ENCODE peak calls at places on chromosome 17, in five cellular contexts. I, B, C, O and R are unnamed samples.

GRCh38 chr17:15341385-15341849 is at the start of gene TEKT3:
- DNase-seq in I (peak), B (peak), C (peak), O (peak), R (peak)

GRCh38 chr17:73841431-73842060 is 197.3 kb upstream of the SDK2 start:
- DNase-seq in I (no peak), B (no peak), C (no peak), O (peak), R (no peak)

GRCh38 chr17:52024296-52024870 is 134.1 kb downstream of the CA10 start:
- DNase-seq in I (no peak), B (no peak), C (no peak), O (no peak), R (no peak)

GRCh38 chr17:60435244-60436170 is 13.2 kb downstream of the CHCT1 start:
- DNase-seq in I (no peak), B (peak), C (peak), O (peak), R (peak)

GRCh38 chr17:61540870-61541269 is 50.1 kb downstream of the NACA2 start:
- DNase-seq in I (no peak), B (no peak), C (no peak), O (no peak), R (no peak)

GRCh38 chr17:77881545-77881944 is 77.0 kb upstream of the TNRC6C start:
- DNase-seq in I (peak), B (peak), C (peak), O (no peak), R (peak)

GRCh38 chr17:79993390-79994221 is 42.1 kb downstream of the TBC1D16 start:
- DNase-seq in I (peak), B (peak), C (peak), O (peak), R (peak)

GRCh38 chr17:40422990-40423611 is 5.4 kb upstream of the TOP2A start:
- DNase-seq in I (no peak), B (no peak), C (no peak), O (peak), R (no peak)

GRCh38 chr17:1275962-1276736 is 3.3 kb upstream of the TRARG1 start:
- DNase-seq in I (peak), B (peak), C (peak), O (peak), R (no peak)

GRCh38 chr17:50429793-50430192 is 3.8 kb downstream of the ACSF2 start:
- DNase-seq in I (no peak), B (no peak), C (no peak), O (no peak), R (no peak)

GRCh38 chr17:17236295-17237025 is 508 bp downstream of the FLCN start:
- DNase-seq in I (no peak), B (peak), C (peak), O (no peak), R (peak)

GRCh38 chr17:17075037-17075755 is 32.9 kb downstream of the MPRIP start:
- DNase-seq in I (peak), B (peak), C (peak), O (no peak), R (peak)

GRCh38 chr17:21372256-21372954 is 3.8 kb upstream of the KCNJ12 start:
- DNase-seq in I (no peak), B (no peak), C (no peak), O (no peak), R (no peak)

GRCh38 chr17:68228817-68229570 is 18.8 kb upstream of the AMZ2 start:
- DNase-seq in I (no peak), B (no peak), C (no peak), O (no peak), R (no peak)

GRCh38 chr17:83067718-83068261 is 11.6 kb upstream of the METRNL start:
- DNase-seq in I (peak), B (no peak), C (peak), O (no peak), R (peak)

GRCh38 chr17:19897108-19897854 is 29.5 kb upstream of the ULK2 start:
- DNase-seq in I (peak), B (no peak), C (no peak), O (no peak), R (peak)

GRCh38 chr17:66636111-66636510 is 198.8 kb upstream of the CACNG5 start:
- DNase-seq in I (no peak), B (peak), C (peak), O (no peak), R (peak)

GRCh38 chr17:2054740-2055493 is at the start of gene HIC1:
- DNase-seq in I (peak), B (peak), C (peak), O (peak), R (peak)

GRCh38 chr17:38333635-38334295 is 10.0 kb downstream of the GPR179 start:
- DNase-seq in I (no peak), B (no peak), C (peak), O (peak), R (no peak)

GRCh38 chr17:13099079-13099478 is 81.3 kb upstream of the ELAC2 start:
- DNase-seq in I (no peak), B (no peak), C (no peak), O (peak), R (no peak)

GRCh38 chr17:39929657-39930407 is 2.3 kb downstream of the LRRC3C start:
- DNase-seq in I (no peak), B (peak), C (peak), O (no peak), R (peak)

GRCh38 chr17:1673041-1673790 is 11.5 kb downstream of the PRPF8 start:
- DNase-seq in I (no peak), B (no peak), C (no peak), O (no peak), R (no peak)

GRCh38 chr17:3535253-3535995 is 22.2 kb downstream of the TRPV3 start:
- DNase-seq in I (peak), B (peak), C (peak), O (peak), R (no peak)

GRCh38 chr17:45405250-45406086 is 27.2 kb downstream of the ARHGAP27 start:
- DNase-seq in I (peak), B (no peak), C (peak), O (peak), R (no peak)

GRCh38 chr17:31598921-31599571 is 207.6 kb downstream of the RAB11FIP4 start:
- DNase-seq in I (no peak), B (no peak), C (no peak), O (no peak), R (no peak)

GRCh38 chr17:5286846-5287245 is 4.8 kb downstream of the RABEP1 start:
- DNase-seq in I (no peak), B (no peak), C (no peak), O (peak), R (peak)

DNA sequence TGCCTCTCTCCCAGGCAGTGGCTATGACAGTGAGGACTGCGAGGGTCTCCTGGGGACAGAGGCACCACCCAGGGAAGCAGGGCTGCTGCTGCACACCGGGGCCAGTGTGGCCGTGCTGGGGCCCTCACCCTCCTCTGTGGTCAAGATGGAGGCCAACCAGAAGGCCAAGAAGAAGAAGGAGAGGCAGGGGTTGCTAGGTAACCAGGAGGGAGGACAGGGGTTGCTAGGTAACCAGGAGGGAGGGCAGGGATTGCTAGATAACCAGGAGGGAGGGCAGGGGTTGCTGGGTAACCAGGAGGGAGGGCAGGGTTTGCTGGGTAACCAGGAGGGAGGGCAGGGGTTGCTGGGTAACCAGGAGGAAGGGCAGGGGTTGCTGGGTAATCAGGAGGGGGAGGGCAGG is 55.2 kb downstream of the ACTG1 start:
- DNase-seq in I (no peak), B (no peak), C (no peak), O (no peak), R (no peak)
- TF ChIP-seq CTCF in I (no peak), B (no peak), C (no peak), O (no peak), R (no peak)

DNA sequence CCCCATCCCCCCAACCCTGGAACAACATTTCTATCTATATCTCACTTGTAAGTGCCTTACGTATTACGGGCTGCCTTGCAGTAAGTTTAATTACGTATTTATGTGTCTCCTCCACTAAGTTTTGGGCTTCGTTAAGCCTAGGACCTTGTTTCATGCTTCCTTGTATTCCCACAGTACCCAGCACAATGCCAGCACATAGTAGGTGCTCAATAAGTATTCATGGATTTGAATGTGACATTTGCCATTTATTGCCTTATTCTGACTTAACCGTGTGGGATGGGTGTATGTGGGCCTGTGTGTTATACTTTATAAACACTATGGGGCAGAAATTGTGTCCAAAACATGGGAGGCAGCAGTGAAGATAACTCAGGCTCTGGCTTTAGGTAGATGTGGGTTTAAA is 6.0 kb downstream of the COA3 start:
- DNase-seq in I (no peak), B (no peak), C (no peak), O (no peak), R (no peak)
- TF ChIP-seq CTCF in I (no peak), B (no peak), C (no peak), O (no peak), R (no peak)

GRCh38 chr17:76805319-76805718 is 62.9 kb upstream of the MGAT5B start:
- DNase-seq in I (no peak), B (peak), C (peak), O (no peak), R (no peak)
- TF ChIP-seq CTCF in I (no peak), B (no peak), C (no peak), O (no peak), R (no peak)

GRCh38 chr17:8859804-8860430 is 7.6 kb downstream of the PIK3R6 start:
- DNase-seq in I (no peak), B (no peak), C (no peak), O (peak), R (no peak)

GRCh38 chr17:8855477-8856204 is 11.8 kb downstream of the PIK3R6 start:
- DNase-seq in I (no peak), B (no peak), C (no peak), O (no peak), R (no peak)

GRCh38 chr17:8856869-8857575 is 10.5 kb downstream of the PIK3R6 start:
- DNase-seq in I (no peak), B (peak), C (no peak), O (peak), R (no peak)

GRCh38 chr17:8859029-8859803 is 8.3 kb downstream of the PIK3R6 start:
- DNase-seq in I (no peak), B (no peak), C (no peak), O (peak), R (no peak)

DNA sequence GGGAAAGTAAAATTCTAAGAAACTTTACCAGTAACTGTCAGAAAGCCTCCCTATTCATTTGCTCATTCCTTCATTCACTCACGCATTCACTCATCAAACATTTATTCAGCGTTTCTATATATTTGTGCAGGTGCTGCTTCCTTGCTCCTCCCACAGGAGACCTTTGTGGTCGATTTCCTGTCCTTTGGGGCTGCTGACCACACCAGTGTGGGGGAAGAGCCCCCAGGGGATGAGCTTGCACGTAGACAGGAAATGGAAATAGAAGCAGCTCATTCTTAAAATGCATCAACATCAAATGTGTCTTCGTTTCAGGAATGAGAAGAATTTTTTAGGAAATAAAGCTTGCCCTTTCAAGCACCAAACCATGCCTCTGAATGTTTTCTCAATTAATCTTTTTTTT is 9.6 kb downstream of the PIK3R6 start:
- DNase-seq in I (no peak), B (peak), C (peak), O (peak), R (no peak)
- TF ChIP-seq CTCF in I (no peak), B (no peak), C (no peak), O (no peak), R (no peak)